ENCODE peak calls at places on chromosomes 2 and 18, in eight cellular contexts. Z is activated CD8-positive, alpha-beta memory T cell treated with anti-CD3 and anti-CD28 coated beads for 1 hour; S is Ammon's horn; G is psoas muscle; Y is HT-29; T is GM13976; F is GM23248; Q is activated naive CD8-positive, alpha-beta T cell treated with anti-CD3 and anti-CD28 coated beads, Interleukin-2, amount 50 U/mL, for 24 hours. R is an unnamed sample.
A peak's percentile ranks its signal among the peaks of the same experiment; 100 is the strongest.

GRCh38 chr2:127695491-127696472 is 5.5 kb upstream of the SFT2D3 start:
- DNase-seq in Z (no peak), S (peak; percentile 83), G (peak; percentile 84), Y (no peak), T (peak; percentile 57), F (peak; percentile 71), Q (peak; percentile 54), R (no peak)

GRCh38 chr2:42186378-42186777 is 17.2 kb downstream of the EML4 start:
- DNase-seq in Z (no peak), S (no peak), G (no peak), Y (no peak), T (no peak), F (no peak), Q (no peak), R (no peak)

GRCh38 chr2:27407798-27408491 is 1.4 kb downstream of the PPM1G start:
- DNase-seq in Z (no peak), S (peak; percentile 30), G (no peak), Y (peak; percentile 72), T (peak; percentile 31), F (peak; percentile 79), Q (no peak), R (no peak)

GRCh38 chr2:137938204-137938603 is 26.1 kb upstream of the HNMT start:
- DNase-seq in Z (no peak), S (no peak), G (no peak), Y (no peak), T (no peak), F (peak; percentile 12), Q (no peak), R (no peak)

GRCh38 chr2:238493880-238494572 is 67.3 kb downstream of the ASB1 start:
- DNase-seq in Z (no peak), S (no peak), G (peak; percentile 15), Y (peak; percentile 15), T (no peak), F (no peak), Q (peak; percentile 34), R (no peak)

GRCh38 chr2:112155331-112156151 is 17.4 kb downstream of the FBLN7 start:
- DNase-seq in Z (no peak), S (no peak), G (no peak), Y (no peak), T (no peak), F (no peak), Q (peak; percentile 50), R (no peak)

GRCh38 chr2:168853471-168853870 is 36.8 kb downstream of the SPC25 start:
- DNase-seq in Z (no peak), S (no peak), G (no peak), Y (no peak), T (no peak), F (no peak), Q (no peak), R (no peak)

GRCh38 chr18:10580215-10580614 is 54.4 kb downstream of the NAPG start:
- DNase-seq in Z (no peak), S (no peak), G (no peak), Y (no peak), T (no peak), F (no peak), Q (no peak), R (no peak)

GRCh38 chr2:79909521-79909920 is 395.0 kb downstream of the LRRTM1 start:
- DNase-seq in Z (no peak), S (no peak), G (no peak), Y (no peak), T (no peak), F (no peak), Q (no peak), R (no peak)

GRCh38 chr2:177550264-177551200 is 158.0 kb downstream of the AGPS start:
- DNase-seq in Z (no peak), S (no peak), G (no peak), Y (no peak), T (no peak), F (no peak), Q (no peak), R (no peak)

GRCh38 chr2:177392373-177393246 is at the start of gene AGPS:
- DNase-seq in Z (peak; percentile 21), S (peak; percentile 82), G (peak; percentile 91), Y (peak; percentile 87), T (peak; percentile 91), F (peak; percentile 87), Q (peak; percentile 83), R (peak; percentile 81)

GRCh38 chr2:75592028-75592427 is 31.3 kb upstream of the EVA1A start:
- DNase-seq in Z (no peak), S (no peak), G (no peak), Y (no peak), T (no peak), F (peak; percentile 91), Q (no peak), R (no peak)

GRCh38 chr2:239145106-239145505 is 255.7 kb downstream of the HDAC4 start:
- DNase-seq in Z (no peak), S (no peak), G (no peak), Y (no peak), T (no peak), F (no peak), Q (no peak), R (no peak)

GRCh38 chr2:241794250-241794823 is 14.7 kb upstream of the NEU4 start:
- DNase-seq in Z (no peak), S (no peak), G (no peak), Y (no peak), T (peak; percentile 13), F (no peak), Q (no peak), R (no peak)

GRCh38 chr2:140654565-140654964 is 1476.3 kb downstream of the LRP1B start:
- DNase-seq in Z (no peak), S (no peak), G (no peak), Y (no peak), T (no peak), F (no peak), Q (no peak), R (no peak)

GRCh38 chr2:241887806-241888522 is 18.4 kb downstream of the RTP5 start:
- DNase-seq in Z (no peak), S (no peak), G (no peak), Y (no peak), T (no peak), F (no peak), Q (no peak), R (no peak)

GRCh38 chr2:144508162-144508765 is 11.7 kb downstream of the ZEB2 start:
- DNase-seq in Z (no peak), S (peak; percentile 89), G (no peak), Y (no peak), T (no peak), F (peak; percentile 39), Q (no peak), R (no peak)

GRCh38 chr2:59919579-59919978 is 633.9 kb downstream of the BCL11A start:
- DNase-seq in Z (no peak), S (no peak), G (no peak), Y (no peak), T (no peak), F (no peak), Q (no peak), R (no peak)

GRCh38 chr2:4135765-4136164 is 432.4 kb downstream of the DCDC2C start:
- DNase-seq in Z (no peak), S (no peak), G (no peak), Y (peak; percentile 25), T (no peak), F (no peak), Q (no peak), R (no peak)

GRCh38 chr2:169365093-169365483 is 2.8 kb upstream of the LRP2 start:
- DNase-seq in Z (no peak), S (no peak), G (no peak), Y (no peak), T (peak; percentile 46), F (no peak), Q (no peak), R (no peak)

GRCh38 chr2:3456125-3456524 is 63.2 kb downstream of the ADI1 start:
- DNase-seq in Z (no peak), S (no peak), G (peak; percentile 32), Y (no peak), T (no peak), F (no peak), Q (no peak), R (no peak)

GRCh38 chr2:15634846-15635490 is 43.3 kb downstream of the DDX1 start:
- DNase-seq in Z (no peak), S (no peak), G (no peak), Y (no peak), T (no peak), F (peak; percentile 50), Q (no peak), R (no peak)

GRCh38 chr2:240965905-240966456 is 32.4 kb upstream of the SNED1 start:
- DNase-seq in Z (no peak), S (no peak), G (peak; percentile 53), Y (no peak), T (no peak), F (no peak), Q (no peak), R (peak; percentile 70)

GRCh38 chr2:197920088-197920487 is 115.7 kb downstream of the PLCL1 start:
- DNase-seq in Z (no peak), S (no peak), G (no peak), Y (no peak), T (no peak), F (no peak), Q (no peak), R (no peak)

GRCh38 chr18:31931163-31931885 is 11.6 kb downstream of the TRAPPC8 start:
- DNase-seq in Z (no peak), S (no peak), G (no peak), Y (no peak), T (no peak), F (peak; percentile 28), Q (no peak), R (no peak)

GRCh38 chr2:130319536-130319935 is 23.2 kb upstream of the IMP4 start:
- DNase-seq in Z (no peak), S (no peak), G (no peak), Y (no peak), T (no peak), F (peak; percentile 8), Q (no peak), R (no peak)

GRCh38 chr2:48134704-48135103 is 228.4 kb upstream of the FBXO11 start:
- DNase-seq in Z (no peak), S (no peak), G (no peak), Y (no peak), T (no peak), F (no peak), Q (no peak), R (no peak)

GRCh38 chr2:206250041-206250897 is 24.2 kb upstream of the ZDBF2 start:
- DNase-seq in Z (no peak), S (peak; percentile 18), G (no peak), Y (no peak), T (peak; percentile 55), F (peak; percentile 56), Q (no peak), R (no peak)

GRCh38 chr2:172083725-172084483 is 1.4 kb upstream of the DLX1 start:
- DNase-seq in Z (no peak), S (no peak), G (no peak), Y (no peak), T (peak; percentile 39), F (peak; percentile 65), Q (no peak), R (no peak)

GRCh38 chr2:172109670-172110421 is 7.1 kb upstream of the DLX2 start:
- DNase-seq in Z (no peak), S (no peak), G (no peak), Y (no peak), T (peak; percentile 25), F (no peak), Q (no peak), R (no peak)

GRCh38 chr18:73842795-73843394 is 304.7 kb downstream of the FBXO15 start:
- DNase-seq in Z (no peak), S (peak; percentile 77), G (peak; percentile 64), Y (peak; percentile 35), T (peak; percentile 56), F (peak; percentile 71), Q (peak; percentile 63), R (no peak)

GRCh38 chr2:152537252-152537651 is 180.0 kb downstream of the PRPF40A start:
- DNase-seq in Z (no peak), S (peak; percentile 35), G (no peak), Y (no peak), T (no peak), F (no peak), Q (no peak), R (no peak)